ENCODE peak calls at places on chromosomes 3 and 15, in four cellular contexts. One of them, this sample, is unnamed.

GRCh38 chr15:74626752-74627692 is 11.4 kb downstream of the CLK3 start:
- DNase-seq in RWPE1: no peak
- DNase-seq in progenitor cell of endocrine pancreas: no peak
- DNase-seq in body of pancreas: no peak
- DNase-seq in this sample: no peak

GRCh38 chr15:74869726-74870407 is 3.3 kb downstream of the SCAMP2 start:
- DNase-seq in RWPE1: no peak
- DNase-seq in progenitor cell of endocrine pancreas: no peak
- DNase-seq in body of pancreas: peak
- DNase-seq in this sample: no peak

GRCh38 chr15:68187559-68187958 is 17.6 kb downstream of the CALML4 start:
- DNase-seq in RWPE1: peak
- DNase-seq in progenitor cell of endocrine pancreas: no peak
- DNase-seq in body of pancreas: peak
- DNase-seq in this sample: peak

GRCh38 chr3:133512416-133513089 is 60.9 kb upstream of the CDV3 start:
- DNase-seq in RWPE1: no peak
- DNase-seq in progenitor cell of endocrine pancreas: no peak
- DNase-seq in body of pancreas: no peak
- DNase-seq in this sample: no peak

GRCh38 chr15:63922551-63923315 is 89.0 kb upstream of the HERC1 start:
- DNase-seq in RWPE1: no peak
- DNase-seq in progenitor cell of endocrine pancreas: no peak
- DNase-seq in body of pancreas: no peak
- DNase-seq in this sample: no peak

GRCh38 chr3:129475863-129476262 is 35.8 kb downstream of the IFT122 start:
- DNase-seq in RWPE1: no peak
- DNase-seq in progenitor cell of endocrine pancreas: no peak
- DNase-seq in body of pancreas: no peak
- DNase-seq in this sample: no peak

GRCh38 chr15:78662028-78662427 is 21.0 kb upstream of the CHRNB4 start:
- DNase-seq in RWPE1: no peak
- DNase-seq in progenitor cell of endocrine pancreas: no peak
- DNase-seq in body of pancreas: no peak
- DNase-seq in this sample: no peak

GRCh38 chr15:81752149-81752942 is 293.5 kb downstream of the MEX3B start:
- DNase-seq in RWPE1: peak
- DNase-seq in progenitor cell of endocrine pancreas: no peak
- DNase-seq in body of pancreas: peak
- DNase-seq in this sample: peak

GRCh38 chr15:90680371-90680935 is 36.7 kb upstream of the BLM start:
- DNase-seq in RWPE1: peak
- DNase-seq in progenitor cell of endocrine pancreas: no peak
- DNase-seq in body of pancreas: no peak
- DNase-seq in this sample: peak

GRCh38 chr3:171088984-171089754 is 62.6 kb upstream of the SLC2A2 start:
- DNase-seq in RWPE1: peak
- DNase-seq in progenitor cell of endocrine pancreas: no peak
- DNase-seq in body of pancreas: no peak
- DNase-seq in this sample: peak

GRCh38 chr3:108088697-108089096 is 2.1 kb downstream of the CD47 start:
- DNase-seq in RWPE1: peak
- DNase-seq in progenitor cell of endocrine pancreas: no peak
- DNase-seq in body of pancreas: no peak
- DNase-seq in this sample: peak

GRCh38 chr15:101499863-101500713 is 10.6 kb upstream of the PCSK6 start:
- DNase-seq in RWPE1: no peak
- DNase-seq in progenitor cell of endocrine pancreas: no peak
- DNase-seq in body of pancreas: peak
- DNase-seq in this sample: peak

GRCh38 chr15:62278534-62278933 is 113.4 kb upstream of the C2CD4B start:
- DNase-seq in RWPE1: no peak
- DNase-seq in progenitor cell of endocrine pancreas: no peak
- DNase-seq in body of pancreas: peak
- DNase-seq in this sample: no peak

GRCh38 chr15:31471731-31472430 is 145.2 kb downstream of the KLF13 start:
- DNase-seq in RWPE1: no peak
- DNase-seq in progenitor cell of endocrine pancreas: no peak
- DNase-seq in body of pancreas: no peak
- DNase-seq in this sample: no peak

GRCh38 chr3:126540342-126540849 is 16.4 kb downstream of the CHST13 start:
- DNase-seq in RWPE1: peak
- DNase-seq in progenitor cell of endocrine pancreas: peak
- DNase-seq in body of pancreas: peak
- DNase-seq in this sample: peak

GRCh38 chr3:168121175-168121853 is 25.6 kb upstream of the GOLIM4 start:
- DNase-seq in RWPE1: no peak
- DNase-seq in progenitor cell of endocrine pancreas: no peak
- DNase-seq in body of pancreas: peak
- DNase-seq in this sample: peak

GRCh38 chr15:22786868-22787698 is 639 bp downstream of the NIPA1 start:
- DNase-seq in RWPE1: peak
- DNase-seq in progenitor cell of endocrine pancreas: peak
- DNase-seq in body of pancreas: peak
- DNase-seq in this sample: peak

GRCh38 chr15:22979699-22980188 is 424 bp downstream of the CYFIP1 start:
- DNase-seq in RWPE1: peak
- DNase-seq in progenitor cell of endocrine pancreas: peak
- DNase-seq in body of pancreas: peak
- DNase-seq in this sample: no peak

GRCh38 chr3:179146911-179147570 is 1.1 kb upstream of the PIK3CA start:
- DNase-seq in RWPE1: peak
- DNase-seq in progenitor cell of endocrine pancreas: no peak
- DNase-seq in body of pancreas: no peak
- DNase-seq in this sample: peak

GRCh38 chr3:171256445-171257250 is 203.6 kb downstream of the TNIK start:
- DNase-seq in RWPE1: no peak
- DNase-seq in progenitor cell of endocrine pancreas: no peak
- DNase-seq in body of pancreas: no peak
- DNase-seq in this sample: no peak

GRCh38 chr15:98428253-98428989 is 219.9 kb upstream of the IGF1R start:
- DNase-seq in RWPE1: peak
- DNase-seq in progenitor cell of endocrine pancreas: peak
- DNase-seq in body of pancreas: peak
- DNase-seq in this sample: peak

GRCh38 chr3:124044961-124045360 is 53.0 kb upstream of the ROPN1 start:
- DNase-seq in RWPE1: no peak
- DNase-seq in progenitor cell of endocrine pancreas: no peak
- DNase-seq in body of pancreas: no peak
- DNase-seq in this sample: no peak
- TF ChIP-seq CTCF in RWPE1: no peak
- TF ChIP-seq CTCF in progenitor cell of endocrine pancreas: no peak
- TF ChIP-seq CTCF in body of pancreas: no peak
- TF ChIP-seq CTCF in this sample: no peak

GRCh38 chr3:6437631-6438030 is 423.3 kb upstream of the GRM7 start:
- DNase-seq in RWPE1: no peak
- DNase-seq in progenitor cell of endocrine pancreas: no peak
- DNase-seq in body of pancreas: no peak
- DNase-seq in this sample: no peak

GRCh38 chr3:6439824-6440223 is 421.1 kb upstream of the GRM7 start:
- DNase-seq in RWPE1: no peak
- DNase-seq in progenitor cell of endocrine pancreas: no peak
- DNase-seq in body of pancreas: no peak
- DNase-seq in this sample: no peak

GRCh38 chr3:6438031-6438430 is 422.9 kb upstream of the GRM7 start:
- DNase-seq in RWPE1: no peak
- DNase-seq in progenitor cell of endocrine pancreas: no peak
- DNase-seq in body of pancreas: no peak
- DNase-seq in this sample: no peak
- TF ChIP-seq CTCF in RWPE1: no peak
- TF ChIP-seq CTCF in progenitor cell of endocrine pancreas: no peak
- TF ChIP-seq CTCF in body of pancreas: no peak
- TF ChIP-seq CTCF in this sample: no peak

GRCh38 chr3:152910211-152910610 is 75.3 kb downstream of the P2RY1 start:
- DNase-seq in RWPE1: no peak
- DNase-seq in progenitor cell of endocrine pancreas: no peak
- DNase-seq in body of pancreas: no peak
- DNase-seq in this sample: no peak
- TF ChIP-seq CTCF in RWPE1: no peak
- TF ChIP-seq CTCF in progenitor cell of endocrine pancreas: no peak
- TF ChIP-seq CTCF in body of pancreas: no peak
- TF ChIP-seq CTCF in this sample: no peak

GRCh38 chr15:95150466-95150865 is 919.1 kb downstream of the MCTP2 start:
- DNase-seq in RWPE1: no peak
- DNase-seq in progenitor cell of endocrine pancreas: no peak
- DNase-seq in body of pancreas: no peak
- DNase-seq in this sample: no peak
- TF ChIP-seq CTCF in RWPE1: no peak
- TF ChIP-seq CTCF in progenitor cell of endocrine pancreas: no peak
- TF ChIP-seq CTCF in body of pancreas: no peak
- TF ChIP-seq CTCF in this sample: no peak

GRCh38 chr15:45136378-45136764 is 6.6 kb downstream of the DUOX1 start:
- DNase-seq in RWPE1: no peak
- DNase-seq in progenitor cell of endocrine pancreas: no peak
- DNase-seq in body of pancreas: no peak
- DNase-seq in this sample: no peak
- TF ChIP-seq CTCF in RWPE1: no peak
- TF ChIP-seq CTCF in progenitor cell of endocrine pancreas: peak
- TF ChIP-seq CTCF in body of pancreas: no peak
- TF ChIP-seq CTCF in this sample: no peak

DNA sequence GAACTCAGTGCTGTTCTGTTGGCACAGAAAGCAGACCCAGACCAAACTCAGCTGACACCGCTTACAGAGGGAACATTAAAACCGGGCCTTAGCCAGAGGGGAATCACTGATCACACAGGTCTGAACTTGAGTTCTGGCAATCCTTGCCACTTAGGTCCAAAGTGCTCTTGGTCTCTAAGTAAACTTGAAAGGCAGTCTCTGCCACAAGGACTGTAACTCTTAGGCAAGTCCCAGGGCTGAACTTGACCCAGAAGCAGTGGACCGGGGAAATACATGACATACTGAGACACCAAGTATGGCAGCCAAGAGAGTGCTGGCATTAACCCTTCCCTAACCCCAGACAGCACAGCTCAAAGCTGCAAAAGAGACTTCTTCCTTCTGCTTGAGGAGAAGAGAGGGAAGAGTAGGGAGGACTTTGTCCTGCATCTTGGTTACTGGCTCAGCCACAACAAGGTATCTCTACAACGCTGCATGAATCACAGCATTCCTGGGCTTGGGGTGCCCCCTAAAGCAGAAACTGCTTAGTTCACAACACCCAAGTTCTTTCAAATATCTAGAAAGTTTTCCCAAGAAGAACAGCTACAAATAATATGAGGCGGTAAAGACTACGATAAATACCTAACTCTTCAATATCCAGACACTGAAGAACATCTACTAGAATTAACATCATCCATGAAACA is 32.5 kb downstream of the NAALADL2 start:
- DNase-seq in RWPE1: no peak
- DNase-seq in progenitor cell of endocrine pancreas: no peak
- DNase-seq in body of pancreas: no peak
- DNase-seq in this sample: no peak
- TF ChIP-seq CTCF in RWPE1: no peak
- TF ChIP-seq CTCF in progenitor cell of endocrine pancreas: no peak
- TF ChIP-seq CTCF in body of pancreas: no peak
- TF ChIP-seq CTCF in this sample: no peak

DNA sequence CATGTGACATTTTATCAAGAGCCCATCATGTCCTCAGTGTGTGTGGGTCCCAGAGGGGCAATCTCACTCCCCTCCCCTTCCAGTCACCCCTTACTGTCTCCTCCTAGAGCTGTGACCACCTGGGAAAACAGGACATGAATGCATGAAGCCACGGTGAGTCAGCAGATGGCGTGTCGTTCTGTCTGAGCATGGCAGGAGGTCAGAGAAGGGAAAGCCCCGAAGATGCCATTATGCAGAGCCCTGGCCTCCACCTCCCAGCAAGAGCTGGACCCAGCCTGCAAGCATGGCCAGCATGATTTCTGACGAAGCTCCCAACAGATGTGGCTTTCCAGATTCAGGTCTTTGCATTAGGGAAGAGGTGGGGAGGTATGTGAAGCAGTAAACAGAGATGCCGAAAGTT is 118.4 kb downstream of the TLE3 start:
- DNase-seq in RWPE1: peak
- DNase-seq in progenitor cell of endocrine pancreas: no peak
- DNase-seq in body of pancreas: peak
- DNase-seq in this sample: peak
- TF ChIP-seq CTCF in RWPE1: no peak
- TF ChIP-seq CTCF in progenitor cell of endocrine pancreas: no peak
- TF ChIP-seq CTCF in body of pancreas: no peak
- TF ChIP-seq CTCF in this sample: no peak

GRCh38 chr15:85454403-85454802 is 74.0 kb downstream of the AKAP13 start:
- DNase-seq in RWPE1: no peak
- DNase-seq in progenitor cell of endocrine pancreas: no peak
- DNase-seq in body of pancreas: no peak
- DNase-seq in this sample: no peak
- TF ChIP-seq CTCF in RWPE1: no peak
- TF ChIP-seq CTCF in progenitor cell of endocrine pancreas: peak
- TF ChIP-seq CTCF in body of pancreas: no peak
- TF ChIP-seq CTCF in this sample: no peak

GRCh38 chr3:98587654-98588532 is 5.5 kb downstream of the CPOX start:
- DNase-seq in RWPE1: no peak
- DNase-seq in progenitor cell of endocrine pancreas: no peak
- DNase-seq in body of pancreas: no peak
- DNase-seq in this sample: no peak
- TF ChIP-seq CTCF in RWPE1: no peak
- TF ChIP-seq CTCF in progenitor cell of endocrine pancreas: peak
- TF ChIP-seq CTCF in body of pancreas: no peak
- TF ChIP-seq CTCF in this sample: peak

DNA sequence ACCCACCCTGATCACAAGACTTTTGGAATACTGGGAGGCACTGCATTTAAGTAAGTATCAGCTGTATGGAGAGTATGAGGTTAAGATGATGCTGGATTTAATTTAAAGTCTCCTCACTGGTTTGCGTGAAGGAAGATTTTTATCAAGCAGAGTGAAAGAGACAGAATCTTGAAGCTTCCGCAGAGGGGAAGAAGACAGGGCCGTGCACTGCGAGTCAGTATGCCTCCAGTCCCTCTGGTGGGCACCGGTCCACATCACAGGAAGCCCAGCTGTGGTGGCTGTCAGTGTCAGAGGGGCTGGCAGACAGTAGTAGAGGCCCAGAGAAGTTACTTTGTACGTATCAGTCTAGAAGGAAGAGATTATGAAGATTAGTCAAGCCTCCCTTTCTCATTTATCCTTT is 379.0 kb upstream of the TPRG1 start:
- DNase-seq in RWPE1: no peak
- DNase-seq in progenitor cell of endocrine pancreas: no peak
- DNase-seq in body of pancreas: no peak
- DNase-seq in this sample: no peak
- TF ChIP-seq CTCF in RWPE1: no peak
- TF ChIP-seq CTCF in progenitor cell of endocrine pancreas: peak
- TF ChIP-seq CTCF in body of pancreas: no peak
- TF ChIP-seq CTCF in this sample: no peak